ENCODE peak calls at places on chromosomes 1 and 21, in six cellular contexts. X, G, U, P, J and Y are unnamed samples.

GRCh38 chr1:76293831-76294230 is 219.3 kb downstream of the ST6GALNAC3 start:
- DNase-seq in J (no peak), X (no peak), G (no peak), U (no peak), P (no peak), Y (no peak)

GRCh38 chr1:165533254-165533653 is 10.5 kb upstream of the LRRC52 start:
- DNase-seq in J (no peak), U (no peak), X (no peak), G (no peak), P (no peak), Y (no peak)

GRCh38 chr1:64471724-64472276 is 1.9 kb downstream of the CACHD1 start:
- DNase-seq in U (no peak), X (no peak), G (no peak), J (no peak), P (no peak), Y (no peak)

GRCh38 chr1:181038399-181038873 is 4.7 kb downstream of the MR1 start:
- DNase-seq in U (peak; percentile 38), X (peak; percentile 73), J (peak; percentile 69), P (no peak), G (peak; percentile 80), Y (peak; percentile 66)

GRCh38 chr21:29647353-29647781 is 292.4 kb downstream of the GRIK1 start:
- DNase-seq in U (no peak), G (no peak), P (no peak), X (no peak), J (no peak), Y (no peak)

GRCh38 chr1:40255231-40255630 is 2.8 kb upstream of the ZMPSTE24 start:
- DNase-seq in G (no peak), X (no peak), P (no peak), J (no peak), U (no peak), Y (no peak)

GRCh38 chr1:17709981-17710380 is 45.2 kb upstream of the ACTL8 start:
- DNase-seq in G (no peak), P (no peak), J (no peak), X (no peak), U (no peak), Y (no peak)

GRCh38 chr1:64536217-64536835 is 66.4 kb downstream of the CACHD1 start:
- DNase-seq in X (no peak), P (no peak), G (no peak), U (no peak), J (no peak), Y (no peak)

GRCh38 chr1:21653744-21654100 is 15.4 kb downstream of the RAP1GAP start:
- DNase-seq in J (no peak), U (no peak), X (no peak), P (no peak), G (no peak), Y (no peak)

GRCh38 chr1:173148971-173149370 is 58.2 kb downstream of the TNFSF4 start:
- DNase-seq in P (no peak), J (no peak), U (no peak), X (no peak), G (no peak), Y (no peak)

GRCh38 chr1:67618285-67619018 is 66.5 kb upstream of the GADD45A start:
- DNase-seq in G (no peak), P (peak; percentile 46), X (no peak), J (peak; percentile 53), U (peak; percentile 74), Y (no peak)

GRCh38 chr1:119959268-119959667 is 63.0 kb upstream of the ADAM30 start:
- DNase-seq in X (no peak), P (no peak), J (no peak), G (no peak), U (no peak), Y (no peak)

GRCh38 chr1:83967336-83967735 is 31.6 kb downstream of the TTLL7 start:
- DNase-seq in J (no peak), X (no peak), P (no peak), G (no peak), U (no peak), Y (no peak)

GRCh38 chr1:33348194-33348593 is 27.3 kb upstream of the A3GALT2 start:
- DNase-seq in X (no peak), G (no peak), J (no peak), P (no peak), U (no peak), Y (no peak)

GRCh38 chr1:170461362-170461761 is 70.6 kb upstream of the GORAB start:
- DNase-seq in J (no peak), U (no peak), X (no peak), G (no peak), P (no peak), Y (no peak)

GRCh38 chr1:168285419-168285790 is 4.7 kb downstream of the TBX19 start:
- DNase-seq in P (no peak), G (no peak), X (peak; percentile 43), J (no peak), U (no peak), Y (no peak)

GRCh38 chr1:147586412-147586811 is 45.1 kb downstream of the BCL9 start:
- DNase-seq in J (no peak), U (no peak), X (no peak), P (no peak), G (no peak), Y (no peak)

GRCh38 chr21:46125846-46126301 is 28.0 kb downstream of the COL6A2 start:
- DNase-seq in P (no peak), G (no peak), J (peak; percentile 3), U (no peak), X (no peak), Y (no peak)

GRCh38 chr1:96842215-96842614 is 120.6 kb downstream of the PTBP2 start:
- DNase-seq in G (no peak), J (no peak), X (no peak), P (no peak), U (no peak), Y (no peak)

GRCh38 chr1:207649865-207650580 is 5.1 kb downstream of the CR1L start:
- DNase-seq in J (no peak), G (no peak), X (no peak), P (no peak), U (no peak), Y (no peak)

GRCh38 chr1:238458924-238459323 is 568.2 kb upstream of the ZP4 start:
- DNase-seq in U (no peak), X (no peak), G (no peak), J (no peak), P (no peak), Y (no peak)

GRCh38 chr21:43975469-43976098 is 36.5 kb upstream of the TRAPPC10 start:
- DNase-seq in X (peak; percentile 86), J (peak; percentile 73), U (peak; percentile 81), G (peak; percentile 67), P (no peak), Y (peak; percentile 66)

GRCh38 chr1:7046314-7046713 is 261.1 kb downstream of the CAMTA1 start:
- DNase-seq in X (no peak), P (no peak), U (no peak), J (peak; percentile 28), G (no peak), Y (no peak)

GRCh38 chr1:218463194-218464156 is 118.3 kb downstream of the TGFB2 start:
- DNase-seq in U (peak; percentile 50), G (no peak), J (peak; percentile 56), P (no peak), X (peak; percentile 46), Y (no peak)

GRCh38 chr1:42674214-42674613 is 8.0 kb upstream of the YBX1 start:
- DNase-seq in G (no peak), U (no peak), J (peak; percentile 42), X (no peak), P (no peak), Y (no peak)

GRCh38 chr1:84363019-84363418 is 35.3 kb upstream of the DNASE2B start:
- DNase-seq in J (no peak), P (no peak), U (no peak), G (no peak), X (no peak), Y (no peak)

GRCh38 chr1:171563675-171564074 is 58.4 kb upstream of the MYOCOS start:
- DNase-seq in J (no peak), G (no peak), U (no peak), P (no peak), X (no peak), Y (no peak)

GRCh38 chr1:167360120-167360519 is 139.4 kb downstream of the POU2F1 start:
- DNase-seq in P (no peak), G (no peak), X (no peak), J (no peak), U (no peak), Y (no peak)

GRCh38 chr21:45370575-45370974 is 34.4 kb upstream of the COL18A1 start:
- DNase-seq in G (no peak), X (no peak), U (peak; percentile 77), P (no peak), J (no peak), Y (no peak)

GRCh38 chr1:158022554-158023278 is 29.3 kb downstream of the KIRREL1 start:
- DNase-seq in G (no peak), P (no peak), U (peak; percentile 48), X (no peak), J (no peak), Y (no peak)
- H3K27ac ChIP-seq in G (peak overlapping the region; percentile 98), P (peak overlapping the region; percentile 91), U (peak overlapping the region; percentile 99), X (no peak overlapping the region), J (peak overlapping the region; percentile 94), Y (no peak overlapping the region)

GRCh38 chr1:91732991-91733390 is 153.0 kb downstream of the TGFBR3 start:
- DNase-seq in G (no peak), J (no peak), X (no peak), P (no peak), U (no peak), Y (no peak)

GRCh38 chr1:91737650-91738049 is 148.3 kb downstream of the TGFBR3 start:
- DNase-seq in P (no peak), G (no peak), J (no peak), X (no peak), U (no peak), Y (no peak)

GRCh38 chr1:91736146-91736998 is 149.6 kb downstream of the TGFBR3 start:
- DNase-seq in G (no peak), X (no peak), J (no peak), P (no peak), U (no peak), Y (no peak)

GRCh38 chr1:91735266-91735845 is 150.6 kb downstream of the TGFBR3 start:
- DNase-seq in X (no peak), J (no peak), U (no peak), P (no peak), G (no peak), Y (no peak)

GRCh38 chr1:91736999-91737615 is 148.8 kb downstream of the TGFBR3 start:
- DNase-seq in X (no peak), G (peak; percentile 79), J (no peak), P (peak; percentile 13), U (peak; percentile 48), Y (no peak)
- H3K27ac ChIP-seq in X (no peak overlapping the region), G (peak overlapping the region; percentile 85), J (peak overlapping the region; percentile 73), P (peak overlapping the region; percentile 73), U (peak overlapping the region; percentile 97), Y (no peak overlapping the region)

DNA sequence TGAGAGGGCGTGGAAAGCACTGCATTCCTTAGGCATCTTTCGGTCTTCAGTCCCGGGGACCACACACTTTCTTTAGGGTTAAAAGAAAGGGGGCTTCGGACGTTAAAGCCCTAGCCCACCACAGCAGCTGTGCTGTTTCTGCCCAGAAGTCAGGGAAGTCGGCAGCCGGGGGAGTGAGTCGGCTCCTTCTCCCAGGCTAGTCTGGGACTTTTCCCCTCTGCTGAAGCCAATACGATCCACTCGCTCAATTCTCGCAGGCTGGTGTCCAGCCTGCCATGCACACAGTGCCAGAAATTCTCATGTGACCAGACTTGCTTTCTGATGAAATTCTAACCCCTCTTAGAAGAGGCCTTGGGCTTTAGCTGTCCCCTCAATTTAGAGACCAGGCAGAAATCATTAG is 67.7 kb downstream of the BCAR3 start:
- DNase-seq in X (no peak), G (no peak), P (no peak), J (peak; percentile 38), U (peak; percentile 73), Y (no peak)
- H3K27ac ChIP-seq in X (no peak overlapping the region), G (peak overlapping the region; percentile 99), P (peak overlapping the region; percentile 80), J (peak overlapping the region; percentile 82), U (peak overlapping the region; percentile 65), Y (no peak overlapping the region)

GRCh38 chr1:89990976-89991831 is 3.7 kb upstream of the ZNF326 start:
- DNase-seq in G (no peak), X (no peak), U (no peak), P (no peak), J (no peak), Y (no peak)
- H3K27ac ChIP-seq in G (peak overlapping the region; percentile 25), X (no peak overlapping the region), U (no peak overlapping the region), P (no peak overlapping the region), J (no peak overlapping the region), Y (no peak overlapping the region)